ENCODE peak calls at places on chromosomes 16 and 17, in eight cellular contexts. U is sigmoid colon, L is SK-N-MC, N is H1, B is HCT116, A is stomach, S is transverse colon, X is prostate gland. M is an unnamed sample. For H3K9me3, the result is how much of the 10 kb centered on the place peaks cover.

GRCh38 chr16:14628806-14629611 is 1.1 kb downstream of the PARN start:
- DNase-seq in U (no peak), L (no peak), N (no peak), B (no peak), A (no peak), S (no peak), X (no peak), M (no peak)

GRCh38 chr16:80693553-80693952 is 110.8 kb downstream of the CDYL2 start:
- DNase-seq in U (no peak), L (no peak), N (no peak), B (no peak), A (no peak), S (no peak), X (no peak), M (no peak)

GRCh38 chr17:36592316-36592710 is 634 bp downstream of the DHRS11 start:
- DNase-seq in U (peak), L (no peak), N (peak), B (no peak), A (no peak), S (peak), X (no peak), M (no peak)

GRCh38 chr16:57277586-57277985 is 6.9 kb downstream of the PLLP start:
- DNase-seq in U (peak), L (no peak), N (no peak), B (peak), A (no peak), S (no peak), X (no peak), M (peak)

GRCh38 chr17:40582328-40582901 is 17.1 kb upstream of the CCR7 start:
- DNase-seq in U (no peak), L (no peak), N (no peak), B (no peak), A (peak), S (peak), X (peak), M (peak)

GRCh38 chr16:21611546-21612384 is 12.4 kb downstream of the METTL9 start:
- DNase-seq in U (no peak), L (no peak), N (no peak), B (no peak), A (no peak), S (no peak), X (no peak), M (no peak)

GRCh38 chr16:50538411-50539052 is 9.7 kb upstream of the NKD1 start:
- DNase-seq in U (no peak), L (no peak), N (no peak), B (no peak), A (no peak), S (no peak), X (no peak), M (no peak)

GRCh38 chr17:57294629-57295501 is 38.5 kb downstream of the MSI2 start:
- DNase-seq in U (no peak), L (no peak), N (no peak), B (peak), A (no peak), S (no peak), X (no peak), M (no peak)

GRCh38 chr16:200388-200787 is 20.1 kb downstream of the HBQ1 start:
- DNase-seq in U (no peak), L (no peak), N (no peak), B (no peak), A (no peak), S (no peak), X (no peak), M (no peak)

GRCh38 chr17:7034955-7035590 is 742 bp upstream of the SLC16A13 start:
- DNase-seq in U (no peak), L (no peak), N (no peak), B (no peak), A (no peak), S (no peak), X (no peak), M (no peak)

GRCh38 chr16:4677994-4678393 is 15.4 kb upstream of the NUDT16L1 start:
- DNase-seq in U (no peak), L (no peak), N (no peak), B (no peak), A (no peak), S (no peak), X (no peak), M (no peak)

GRCh38 chr17:27540300-27541105 is 84.3 kb downstream of the KSR1 start:
- DNase-seq in U (peak), L (no peak), N (no peak), B (no peak), A (peak), S (peak), X (peak), M (peak)

GRCh38 chr17:60231691-60232090 is 81.9 kb downstream of the CA4 start:
- DNase-seq in U (no peak), L (no peak), N (no peak), B (no peak), A (no peak), S (no peak), X (no peak), M (no peak)

GRCh38 chr16:79757968-79758367 is 157.4 kb upstream of the MAF start:
- DNase-seq in U (no peak), L (no peak), N (no peak), B (no peak), A (no peak), S (no peak), X (no peak), M (no peak)

GRCh38 chr17:27362503-27362902 is 68.6 kb downstream of the WSB1 start:
- DNase-seq in U (no peak), L (no peak), N (no peak), B (no peak), A (no peak), S (no peak), X (no peak), M (no peak)

GRCh38 chr16:85557083-85557975 is 55.8 kb upstream of the GSE1 start:
- DNase-seq in U (no peak), L (no peak), N (peak), B (no peak), A (no peak), S (peak), X (no peak), M (no peak)

GRCh38 chr16:57304169-57305061 is 19.9 kb upstream of the PLLP start:
- DNase-seq in U (peak), L (no peak), N (no peak), B (no peak), A (peak), S (peak), X (no peak), M (peak)

GRCh38 chr17:28944862-28945741 is 6.2 kb downstream of the PHF12 start:
- DNase-seq in U (no peak), L (no peak), N (no peak), B (no peak), A (no peak), S (no peak), X (no peak), M (no peak)

GRCh38 chr17:49223517-49224197 is 6.9 kb downstream of the PHOSPHO1 start:
- DNase-seq in U (no peak), L (no peak), N (peak), B (peak), A (peak), S (peak), X (peak), M (peak)
- TF ChIP-seq POLR2AphosphoS5 in U (no peak), L (no peak), N (no peak), B (no peak), A (no peak), S (no peak), X (no peak), M (no peak)

GRCh38 chr16:64434526-64435069 is 687.3 kb downstream of the CDH11 start:
- DNase-seq in U (no peak), L (no peak), N (no peak), B (no peak), A (no peak), S (no peak), X (no peak), M (no peak)
- H3K9me3 ChIP-seq in U (under half), L (under half), N (under half), B (under half), A (under half), S (under half), X (under half), M (under half)

DNA sequence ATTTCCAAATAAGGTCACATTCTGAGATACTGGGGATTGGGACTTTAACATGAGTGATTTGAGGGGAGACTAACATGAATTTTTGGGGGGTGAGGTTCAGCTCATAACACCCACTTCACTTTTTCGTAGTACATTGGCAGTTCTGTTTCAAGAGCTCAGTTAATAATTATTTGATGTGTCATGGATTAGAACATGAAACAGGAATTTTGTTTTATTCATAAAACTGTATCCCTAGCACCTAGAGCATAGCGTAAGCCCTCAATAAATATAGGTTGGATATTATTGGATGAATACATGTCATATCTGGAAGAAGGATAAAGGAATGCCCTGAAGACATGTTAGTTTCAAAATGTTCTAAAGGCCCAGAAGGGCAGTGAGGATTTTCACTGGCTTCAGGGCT is 119.8 kb downstream of the PRKCA start:
- DNase-seq in U (no peak), L (no peak), N (no peak), B (no peak), A (no peak), S (no peak), X (no peak), M (no peak)
- TF ChIP-seq POLR2AphosphoS5 in U (no peak), L (no peak), N (no peak), B (no peak), A (no peak), S (no peak), X (no peak), M (no peak)

GRCh38 chr16:10421596-10421995 is 35.7 kb downstream of the ATF7IP2 start:
- DNase-seq in U (no peak), L (no peak), N (no peak), B (no peak), A (no peak), S (no peak), X (no peak), M (no peak)

DNA sequence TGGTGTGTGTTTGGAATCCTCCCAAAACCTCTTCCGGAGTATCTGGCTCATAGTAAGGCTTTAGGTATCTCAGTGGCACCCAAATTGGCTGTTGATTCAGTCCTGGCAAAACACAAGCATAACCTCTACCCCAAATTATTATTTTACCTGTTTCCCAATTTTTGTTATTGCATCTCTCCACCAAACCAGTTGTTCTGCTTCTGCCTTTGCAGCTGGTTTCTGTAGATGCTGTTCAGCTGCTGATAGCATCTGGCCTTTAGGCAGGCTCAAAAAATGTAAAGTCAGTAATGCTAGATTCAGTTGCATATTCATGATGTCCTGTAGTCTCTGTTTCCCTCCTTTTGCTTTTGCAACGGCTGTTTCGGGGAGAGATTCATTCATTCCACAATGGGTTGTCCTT is 33.8 kb downstream of the ATF7IP2 start:
- DNase-seq in U (no peak), L (no peak), N (no peak), B (no peak), A (no peak), S (no peak), X (no peak), M (no peak)
- H3K9me3 ChIP-seq in U (under half), L (under half), N (under half), B (under half), A (half or more), S (under half), X (under half), M (under half)

GRCh38 chr16:1991135-1991551 is 1.4 kb downstream of the SYNGR3 start:
- DNase-seq in U (no peak), L (no peak), N (peak), B (no peak), A (peak), S (peak), X (no peak), M (peak)
- TF ChIP-seq POLR2AphosphoS5 in U (no peak), L (no peak), N (no peak), B (no peak), A (peak), S (no peak), X (no peak), M (no peak)

DNA sequence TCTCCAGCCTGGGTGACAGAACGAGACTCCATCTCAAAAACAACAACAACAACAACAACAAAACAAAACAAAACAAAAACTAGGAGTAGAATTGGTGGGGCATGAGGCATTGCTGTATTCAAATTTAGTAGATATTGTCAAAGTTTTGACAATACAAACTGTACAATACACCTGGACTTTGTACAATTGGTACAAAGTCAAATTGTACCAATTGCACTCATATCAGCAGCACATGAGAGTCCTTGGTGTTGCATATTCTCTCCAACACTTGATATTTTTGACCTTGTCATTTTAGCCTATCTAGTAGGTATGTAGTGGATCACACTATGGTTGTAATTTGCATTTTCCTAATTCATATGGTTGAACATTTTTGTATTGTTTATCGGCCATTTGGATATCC is 14.3 kb upstream of the ATF7IP2 start:
- DNase-seq in U (no peak), L (no peak), N (no peak), B (no peak), A (no peak), S (no peak), X (no peak), M (no peak)
- H3K9me3 ChIP-seq in U (under half), L (under half), N (under half), B (under half), A (under half), S (under half), X (under half), M (under half)

DNA sequence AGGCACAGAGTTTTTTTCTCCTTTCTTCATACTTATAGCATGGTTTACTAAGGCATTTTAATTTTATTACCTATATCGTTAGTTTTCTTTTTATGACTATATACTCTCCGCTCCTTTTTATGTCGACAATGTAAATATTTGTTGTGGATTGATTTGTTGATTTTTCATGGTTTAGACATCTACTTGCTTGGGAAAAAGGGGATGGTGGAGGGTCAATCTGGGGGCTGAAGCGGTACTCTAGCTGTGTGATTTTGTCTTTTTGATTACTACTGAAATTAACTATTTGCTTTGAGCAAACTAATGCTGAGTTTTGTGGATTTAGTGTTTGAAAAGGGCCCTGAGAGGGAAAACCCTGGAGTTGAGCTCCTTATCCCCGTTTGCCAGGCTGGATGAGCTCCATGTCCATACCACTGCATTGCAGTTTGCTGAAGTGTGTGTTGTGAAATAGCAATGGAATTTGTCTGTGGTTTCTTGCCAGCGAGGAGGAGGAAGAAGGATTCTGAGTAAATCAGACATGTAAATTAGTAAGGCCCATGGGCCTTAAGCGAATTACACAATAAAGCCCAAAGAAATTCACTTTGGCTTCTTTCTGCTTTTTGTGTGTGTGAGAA is 72.0 kb downstream of the FTO start:
- DNase-seq in U (no peak), L (peak), N (no peak), B (no peak), A (peak), S (peak), X (peak), M (no peak)
- TF ChIP-seq POLR2AphosphoS5 in U (no peak), L (no peak), N (no peak), B (no peak), A (peak), S (peak), X (peak), M (peak)

GRCh38 chr16:35194681-35195080 is 1735.3 kb downstream of the TP53TG3F start:
- DNase-seq in U (no peak), L (no peak), N (no peak), B (no peak), A (no peak), S (no peak), X (no peak), M (no peak)
- H3K9me3 ChIP-seq in U (under half), L (under half), N (half or more), B (under half), A (half or more), S (under half), X (under half), M (under half)

GRCh38 chr17:58557981-58558380 is 43.5 kb upstream of the MTMR4 start:
- DNase-seq in U (no peak), L (no peak), N (no peak), B (no peak), A (no peak), S (no peak), X (no peak), M (no peak)
- TF ChIP-seq POLR2AphosphoS5 in U (no peak), L (no peak), N (no peak), B (no peak), A (no peak), S (no peak), X (no peak), M (no peak)

GRCh38 chr17:71458322-71458721 is 662.5 kb upstream of the SOX9 start:
- DNase-seq in U (no peak), L (no peak), N (no peak), B (no peak), A (no peak), S (no peak), X (no peak), M (no peak)
- H3K9me3 ChIP-seq in U (under half), L (under half), N (under half), B (under half), A (under half), S (under half), X (under half), M (under half)

M was measured in upper lobe of left lung.